ENCODE peak calls at places on chromosomes 3 and 15, in nine cellular contexts. J is SJSA1, M is HepG2, P is mammary epithelial cell, A is left ventricle myocardium inferior, E is neuronal stem cell, Z is psoas muscle, N is GM12878, T is endodermal cell. R is an unnamed sample.

GRCh38 chr3:125462722-125463299 is 57.2 kb downstream of the SNX4 start:
- DNase-seq in J (no peak), M (no peak), P (no peak), A (no peak), E (no peak), Z (no peak), N (no peak), T (no peak), R (no peak)

GRCh38 chr3:185250247-185250646 is 3.6 kb downstream of the EHHADH start:
- DNase-seq in J (no peak), M (no peak), P (no peak), A (no peak), E (no peak), Z (no peak), N (no peak), T (no peak), R (no peak)

GRCh38 chr3:125107861-125108567 is 52.2 kb upstream of the HEG1 start:
- DNase-seq in J (peak; percentile 60), M (no peak), P (peak; percentile 78), A (no peak), E (no peak), Z (no peak), N (peak; percentile 86), T (no peak), R (no peak)

GRCh38 chr3:128794788-128795649 is 69.0 kb downstream of the RAB7A start:
- DNase-seq in J (peak; percentile 61), M (peak; percentile 62), P (peak; percentile 54), A (no peak), E (peak; percentile 60), Z (no peak), N (no peak), T (peak; percentile 88), R (peak; percentile 27)

GRCh38 chr15:77346637-77347036 is 73.3 kb downstream of the PEAK1 start:
- DNase-seq in J (no peak), M (peak; percentile 6), P (no peak), A (no peak), E (no peak), Z (no peak), N (no peak), T (no peak), R (no peak)

GRCh38 chr3:76470285-76470684 is 569.6 kb upstream of the ROBO2 start:
- DNase-seq in J (no peak), M (no peak), P (no peak), A (no peak), E (no peak), Z (no peak), N (no peak), T (no peak), R (no peak)

GRCh38 chr15:76058714-76059319 is 968 bp upstream of the TMEM266 start:
- DNase-seq in J (peak; percentile 24), M (peak; percentile 15), P (peak; percentile 13), A (no peak), E (peak; percentile 15), Z (no peak), N (peak; percentile 19), T (peak; percentile 79), R (no peak)

GRCh38 chr3:194673761-194674160 is 1.8 kb upstream of the LSG1 start:
- DNase-seq in J (no peak), M (no peak), P (no peak), A (no peak), E (no peak), Z (no peak), N (no peak), T (no peak), R (no peak)

GRCh38 chr3:112101946-112102345 is 15.8 kb downstream of the C3orf52 start:
- DNase-seq in J (peak; percentile 89), M (no peak), P (peak; percentile 92), A (no peak), E (no peak), Z (no peak), N (no peak), T (no peak), R (no peak)

GRCh38 chr3:53254190-53254809 is 1.5 kb downstream of the TKT start:
- DNase-seq in J (no peak), M (no peak), P (peak; percentile 20), A (no peak), E (no peak), Z (no peak), N (no peak), T (no peak), R (no peak)

GRCh38 chr3:152232001-152232400 is 36.7 kb upstream of the MBNL1 start:
- DNase-seq in J (no peak), M (no peak), P (no peak), A (no peak), E (no peak), Z (no peak), N (no peak), T (no peak), R (no peak)

GRCh38 chr15:68330911-68331310 is 53.4 kb downstream of the FEM1B start:
- DNase-seq in J (no peak), M (no peak), P (no peak), A (no peak), E (no peak), Z (no peak), N (no peak), T (peak; percentile 76), R (no peak)

GRCh38 chr15:88950600-88951160 is 37.5 kb upstream of the MFGE8 start:
- DNase-seq in J (no peak), M (no peak), P (no peak), A (no peak), E (no peak), Z (no peak), N (no peak), T (no peak), R (no peak)

GRCh38 chr3:174198199-174198598 is 660.9 kb upstream of the NAALADL2 start:
- DNase-seq in J (no peak), M (no peak), P (no peak), A (no peak), E (no peak), Z (no peak), N (no peak), T (no peak), R (no peak)

GRCh38 chr3:42755681-42756578 is 17.1 kb downstream of the CCDC13 start:
- DNase-seq in J (peak; percentile 7), M (peak; percentile 91), P (peak; percentile 14), A (no peak), E (no peak), Z (no peak), N (no peak), T (peak; percentile 80), R (no peak)

DNA sequence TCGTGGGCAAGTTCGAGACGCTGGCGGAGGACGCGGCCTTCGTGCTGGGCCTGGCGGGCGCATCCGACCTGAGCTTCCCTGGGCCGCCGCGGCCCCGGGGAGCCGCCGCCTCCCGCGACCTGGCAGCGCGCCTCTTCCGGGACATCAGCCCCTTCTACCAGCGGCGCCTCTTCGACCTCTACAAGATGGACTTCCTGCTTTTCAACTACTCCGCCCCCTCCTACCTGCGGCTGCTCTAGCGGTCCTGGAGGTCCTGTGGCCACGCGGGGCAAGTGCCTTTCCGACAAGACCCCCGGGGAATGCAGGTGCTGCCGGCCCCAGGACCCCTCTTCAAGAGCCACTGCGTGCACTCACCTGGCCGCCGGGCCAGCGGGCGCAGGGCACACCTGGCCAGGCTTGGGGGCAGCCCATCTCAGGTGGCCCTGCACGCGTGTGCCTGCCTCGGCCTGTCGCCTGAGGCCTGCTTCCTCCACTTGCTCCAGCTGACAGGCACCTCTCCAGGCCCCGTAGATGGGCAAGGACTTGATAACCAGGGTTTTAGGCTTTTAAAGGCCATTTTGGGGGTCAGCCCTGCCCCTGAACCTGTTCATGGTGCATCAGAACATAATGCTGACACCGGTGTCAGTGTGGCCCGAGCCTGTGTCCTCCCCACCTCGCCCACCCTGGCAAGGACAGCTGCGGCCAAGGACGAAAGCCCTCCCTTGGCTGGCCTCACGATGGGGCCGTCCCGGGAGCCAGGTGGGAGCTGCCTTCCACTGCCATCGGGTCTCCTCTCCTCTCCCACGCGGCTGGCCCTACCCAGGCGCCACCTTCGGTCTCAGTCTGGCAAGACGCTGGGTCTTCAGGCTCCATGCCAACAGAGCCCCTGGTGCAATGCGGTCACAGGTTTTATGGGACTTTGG is 16.1 kb downstream of the C3orf22 start:
- DNase-seq in J (no peak), M (no peak), P (no peak), A (no peak), E (no peak), Z (no peak), N (no peak), T (peak; percentile 54), R (no peak)
- H3K4me3 ChIP-seq in J (no peak overlapping the region), M (no peak overlapping the region), P (no peak overlapping the region), A (no peak overlapping the region), E (no peak overlapping the region), Z (peak overlapping the region; percentile 31), N (no peak overlapping the region), T (no peak overlapping the region), R (no peak overlapping the region)

GRCh38 chr3:188472331-188472730 is 318.4 kb downstream of the LPP start:
- DNase-seq in J (peak; percentile 21), M (no peak), P (no peak), A (no peak), E (no peak), Z (no peak), N (no peak), T (no peak), R (no peak)
- H3K27ac ChIP-seq in J (peak overlapping the region; percentile 48), M (no peak overlapping the region), P (no peak overlapping the region), A (peak overlapping the region; percentile 52), E (no peak overlapping the region), Z (peak overlapping the region; percentile 13), N (no peak overlapping the region), T (no peak overlapping the region), R (no peak overlapping the region)

DNA sequence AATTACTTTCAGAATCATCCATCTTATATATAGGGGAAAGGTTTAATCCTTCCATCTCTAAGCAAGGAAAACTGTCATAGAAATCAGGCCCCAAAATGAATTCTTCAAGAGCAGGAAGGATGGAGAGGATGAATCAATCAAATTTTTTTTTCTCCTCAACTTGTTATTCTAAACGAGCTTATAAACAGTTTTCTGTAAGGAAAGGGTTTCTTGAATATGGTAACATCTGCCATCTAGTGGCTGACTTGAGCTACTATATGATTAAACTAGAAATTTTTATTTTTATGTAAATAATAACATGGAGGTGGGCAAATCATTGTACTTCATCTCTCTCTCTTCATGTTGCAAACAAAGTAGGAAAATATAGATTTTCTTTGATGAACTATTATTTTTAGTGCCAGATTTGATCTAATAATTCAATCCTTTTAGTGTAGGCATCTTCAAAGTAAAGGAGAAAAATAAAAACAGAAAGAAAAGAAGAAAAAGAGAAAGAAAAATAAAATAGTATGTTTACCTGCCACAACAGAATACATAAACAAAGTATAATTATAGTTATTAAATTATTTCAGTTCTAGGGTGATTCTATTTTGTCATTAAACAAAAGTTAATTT is 146.6 kb downstream of the SERPINI1 start:
- DNase-seq in J (peak; percentile 14), M (peak; percentile 30), P (peak; percentile 19), A (no peak), E (no peak), Z (no peak), N (no peak), T (no peak), R (no peak)
- H3K4me3 ChIP-seq in J (no peak overlapping the region), M (no peak overlapping the region), P (no peak overlapping the region), A (peak overlapping the region; percentile 37), E (no peak overlapping the region), Z (no peak overlapping the region), N (no peak overlapping the region), T (no peak overlapping the region), R (no peak overlapping the region)

GRCh38 chr15:100248236-100248635 is 93.5 kb downstream of the ADAMTS17 start:
- DNase-seq in J (no peak), M (no peak), P (no peak), A (no peak), E (no peak), Z (no peak), N (no peak), T (peak; percentile 11), R (no peak)
- H3K27ac ChIP-seq in J (no peak overlapping the region), M (no peak overlapping the region), P (no peak overlapping the region), A (no peak overlapping the region), E (no peak overlapping the region), Z (no peak overlapping the region), N (no peak overlapping the region), T (no peak overlapping the region), R (no peak overlapping the region)